ENCODE peak calls at places on chromosome 1, in eight cellular contexts. One of them, this sample, is unnamed.

GRCh38 chr1:153663211-153663610 is 4.7 kb downstream of the SNAPIN start:
- DNase-seq in left lung: no peak
- DNase-seq in LNCaP clone FGC: no peak
- DNase-seq in HFF-Myc: no peak
- DNase-seq in upper lobe of right lung: peak; percentile 39
- DNase-seq in heart right ventricle: no peak
- DNase-seq in cardiac muscle cell: no peak
- DNase-seq in pancreas: no peak
- DNase-seq in this sample: no peak

GRCh38 chr1:230794431-230794830 is 47.2 kb downstream of the CAPN9 start:
- DNase-seq in heart right ventricle: no peak
- DNase-seq in pancreas: no peak
- DNase-seq in upper lobe of right lung: no peak
- DNase-seq in left lung: no peak
- DNase-seq in HFF-Myc: no peak
- DNase-seq in cardiac muscle cell: no peak
- DNase-seq in LNCaP clone FGC: no peak
- DNase-seq in this sample: no peak

GRCh38 chr1:28553229-28553930 is 495 bp downstream of the TRNAU1AP start:
- DNase-seq in pancreas: peak; percentile 51
- DNase-seq in LNCaP clone FGC: no peak
- DNase-seq in HFF-Myc: no peak
- DNase-seq in left lung: peak; percentile 48
- DNase-seq in upper lobe of right lung: peak; percentile 75
- DNase-seq in heart right ventricle: no peak
- DNase-seq in cardiac muscle cell: peak; percentile 45
- DNase-seq in this sample: peak; percentile 56

GRCh38 chr1:228865613-228866320 is 130.5 kb downstream of the RHOU start:
- DNase-seq in left lung: no peak
- DNase-seq in HFF-Myc: no peak
- DNase-seq in LNCaP clone FGC: no peak
- DNase-seq in pancreas: no peak
- DNase-seq in heart right ventricle: no peak
- DNase-seq in cardiac muscle cell: no peak
- DNase-seq in upper lobe of right lung: no peak
- DNase-seq in this sample: no peak

GRCh38 chr1:16019580-16020277 is 1.9 kb upstream of the HSPB7 start:
- DNase-seq in HFF-Myc: no peak
- DNase-seq in LNCaP clone FGC: no peak
- DNase-seq in pancreas: no peak
- DNase-seq in upper lobe of right lung: no peak
- DNase-seq in cardiac muscle cell: peak; percentile 52
- DNase-seq in left lung: no peak
- DNase-seq in heart right ventricle: peak; percentile 78
- DNase-seq in this sample: no peak

GRCh38 chr1:4019606-4020331 is 119.7 kb upstream of the C1orf174 start:
- DNase-seq in LNCaP clone FGC: no peak
- DNase-seq in HFF-Myc: no peak
- DNase-seq in left lung: no peak
- DNase-seq in pancreas: no peak
- DNase-seq in heart right ventricle: no peak
- DNase-seq in cardiac muscle cell: no peak
- DNase-seq in upper lobe of right lung: no peak
- DNase-seq in this sample: no peak

GRCh38 chr1:157173900-157174410 is 35.8 kb upstream of the ETV3 start:
- DNase-seq in heart right ventricle: no peak
- DNase-seq in LNCaP clone FGC: no peak
- DNase-seq in cardiac muscle cell: no peak
- DNase-seq in pancreas: no peak
- DNase-seq in left lung: no peak
- DNase-seq in upper lobe of right lung: no peak
- DNase-seq in HFF-Myc: no peak
- DNase-seq in this sample: peak; percentile 29

GRCh38 chr1:227225715-227226346 is 92.5 kb downstream of the CDC42BPA start:
- DNase-seq in HFF-Myc: peak; percentile 12
- DNase-seq in cardiac muscle cell: no peak
- DNase-seq in upper lobe of right lung: no peak
- DNase-seq in LNCaP clone FGC: no peak
- DNase-seq in left lung: no peak
- DNase-seq in pancreas: no peak
- DNase-seq in heart right ventricle: no peak
- DNase-seq in this sample: no peak

GRCh38 chr1:55015123-55015522 is 16.4 kb downstream of the BSND start:
- DNase-seq in heart right ventricle: no peak
- DNase-seq in pancreas: no peak
- DNase-seq in LNCaP clone FGC: peak; percentile 15
- DNase-seq in HFF-Myc: no peak
- DNase-seq in left lung: no peak
- DNase-seq in cardiac muscle cell: no peak
- DNase-seq in upper lobe of right lung: no peak
- DNase-seq in this sample: no peak

GRCh38 chr1:215459136-215459535 is 108.0 kb upstream of the KCTD3 start:
- DNase-seq in upper lobe of right lung: no peak
- DNase-seq in left lung: no peak
- DNase-seq in HFF-Myc: no peak
- DNase-seq in pancreas: no peak
- DNase-seq in LNCaP clone FGC: no peak
- DNase-seq in heart right ventricle: no peak
- DNase-seq in cardiac muscle cell: no peak
- DNase-seq in this sample: no peak

GRCh38 chr1:56063461-56063860 is 515.9 kb downstream of the PLPP3 start:
- DNase-seq in left lung: no peak
- DNase-seq in heart right ventricle: no peak
- DNase-seq in HFF-Myc: no peak
- DNase-seq in LNCaP clone FGC: no peak
- DNase-seq in upper lobe of right lung: no peak
- DNase-seq in cardiac muscle cell: no peak
- DNase-seq in pancreas: no peak
- DNase-seq in this sample: no peak

GRCh38 chr1:172914517-172915144 is 136.1 kb downstream of the TNFSF18 start:
- DNase-seq in left lung: no peak
- DNase-seq in HFF-Myc: peak; percentile 95
- DNase-seq in upper lobe of right lung: no peak
- DNase-seq in cardiac muscle cell: no peak
- DNase-seq in LNCaP clone FGC: no peak
- DNase-seq in pancreas: no peak
- DNase-seq in heart right ventricle: no peak
- DNase-seq in this sample: no peak

GRCh38 chr1:76547916-76548315 is 319.4 kb upstream of the ST6GALNAC5 start:
- DNase-seq in pancreas: no peak
- DNase-seq in cardiac muscle cell: no peak
- DNase-seq in heart right ventricle: no peak
- DNase-seq in upper lobe of right lung: no peak
- DNase-seq in LNCaP clone FGC: no peak
- DNase-seq in left lung: no peak
- DNase-seq in HFF-Myc: no peak
- DNase-seq in this sample: no peak

GRCh38 chr1:1121611-1122077 is 5.8 kb upstream of the C1orf159 start:
- DNase-seq in upper lobe of right lung: no peak
- DNase-seq in left lung: no peak
- DNase-seq in heart right ventricle: no peak
- DNase-seq in cardiac muscle cell: no peak
- DNase-seq in pancreas: peak; percentile 40
- DNase-seq in LNCaP clone FGC: no peak
- DNase-seq in HFF-Myc: no peak
- DNase-seq in this sample: no peak

GRCh38 chr1:65253800-65254319 is 55.5 kb upstream of the DNAJC6 start:
- DNase-seq in pancreas: no peak
- DNase-seq in left lung: no peak
- DNase-seq in HFF-Myc: no peak
- DNase-seq in upper lobe of right lung: no peak
- DNase-seq in heart right ventricle: no peak
- DNase-seq in LNCaP clone FGC: no peak
- DNase-seq in cardiac muscle cell: no peak
- DNase-seq in this sample: no peak

GRCh38 chr1:228319352-228320088 is 87.1 kb downstream of the TRIM11 start:
- DNase-seq in HFF-Myc: no peak
- DNase-seq in LNCaP clone FGC: no peak
- DNase-seq in left lung: no peak
- DNase-seq in heart right ventricle: no peak
- DNase-seq in upper lobe of right lung: no peak
- DNase-seq in pancreas: no peak
- DNase-seq in cardiac muscle cell: no peak
- DNase-seq in this sample: no peak

GRCh38 chr1:37391181-37391949 is 83.0 kb upstream of the ZC3H12A start:
- DNase-seq in LNCaP clone FGC: no peak
- DNase-seq in upper lobe of right lung: no peak
- DNase-seq in HFF-Myc: no peak
- DNase-seq in heart right ventricle: no peak
- DNase-seq in left lung: no peak
- DNase-seq in pancreas: no peak
- DNase-seq in cardiac muscle cell: no peak
- DNase-seq in this sample: no peak

GRCh38 chr1:998051-998821 is 1.7 kb downstream of the HES4 start:
- DNase-seq in LNCaP clone FGC: no peak
- DNase-seq in heart right ventricle: peak; percentile 16
- DNase-seq in cardiac muscle cell: peak; percentile 58
- DNase-seq in left lung: no peak
- DNase-seq in upper lobe of right lung: peak; percentile 67
- DNase-seq in pancreas: peak; percentile 58
- DNase-seq in HFF-Myc: no peak
- DNase-seq in this sample: no peak

GRCh38 chr1:161218301-161219077 is 3.4 kb downstream of the FCER1G start:
- DNase-seq in HFF-Myc: no peak
- DNase-seq in left lung: no peak
- DNase-seq in pancreas: no peak
- DNase-seq in LNCaP clone FGC: no peak
- DNase-seq in cardiac muscle cell: no peak
- DNase-seq in upper lobe of right lung: no peak
- DNase-seq in heart right ventricle: no peak
- DNase-seq in this sample: no peak

GRCh38 chr1:161219078-161219892 is 4.1 kb downstream of the APOA2 start:
- DNase-seq in pancreas: no peak
- DNase-seq in LNCaP clone FGC: no peak
- DNase-seq in upper lobe of right lung: no peak
- DNase-seq in HFF-Myc: no peak
- DNase-seq in left lung: no peak
- DNase-seq in heart right ventricle: no peak
- DNase-seq in cardiac muscle cell: no peak
- DNase-seq in this sample: no peak

GRCh38 chr1:161220002-161220401 is 3.4 kb downstream of the APOA2 start:
- DNase-seq in LNCaP clone FGC: no peak
- DNase-seq in cardiac muscle cell: no peak
- DNase-seq in upper lobe of right lung: no peak
- DNase-seq in left lung: no peak
- DNase-seq in HFF-Myc: no peak
- DNase-seq in heart right ventricle: no peak
- DNase-seq in pancreas: no peak
- DNase-seq in this sample: no peak

GRCh38 chr1:161216945-161217712 is 2.0 kb downstream of the FCER1G start:
- DNase-seq in LNCaP clone FGC: no peak
- DNase-seq in HFF-Myc: no peak
- DNase-seq in pancreas: no peak
- DNase-seq in left lung: no peak
- DNase-seq in heart right ventricle: no peak
- DNase-seq in cardiac muscle cell: no peak
- DNase-seq in upper lobe of right lung: no peak
- DNase-seq in this sample: peak; percentile 89

GRCh38 chr1:161217831-161218230 is 2.7 kb downstream of the FCER1G start:
- DNase-seq in heart right ventricle: no peak
- DNase-seq in pancreas: no peak
- DNase-seq in left lung: no peak
- DNase-seq in HFF-Myc: no peak
- DNase-seq in LNCaP clone FGC: no peak
- DNase-seq in upper lobe of right lung: no peak
- DNase-seq in cardiac muscle cell: no peak
- DNase-seq in this sample: no peak
- H3K4me3 ChIP-seq in heart right ventricle: no peak overlapping the region
- H3K4me3 ChIP-seq in pancreas: no peak overlapping the region
- H3K4me3 ChIP-seq in left lung: peak overlapping the region; percentile 63
- H3K4me3 ChIP-seq in HFF-Myc: no peak overlapping the region
- H3K4me3 ChIP-seq in LNCaP clone FGC: no peak overlapping the region
- H3K4me3 ChIP-seq in upper lobe of right lung: peak overlapping the region; percentile 28
- H3K4me3 ChIP-seq in cardiac muscle cell: no peak overlapping the region
- H3K4me3 ChIP-seq in this sample: no peak overlapping the region

DNA sequence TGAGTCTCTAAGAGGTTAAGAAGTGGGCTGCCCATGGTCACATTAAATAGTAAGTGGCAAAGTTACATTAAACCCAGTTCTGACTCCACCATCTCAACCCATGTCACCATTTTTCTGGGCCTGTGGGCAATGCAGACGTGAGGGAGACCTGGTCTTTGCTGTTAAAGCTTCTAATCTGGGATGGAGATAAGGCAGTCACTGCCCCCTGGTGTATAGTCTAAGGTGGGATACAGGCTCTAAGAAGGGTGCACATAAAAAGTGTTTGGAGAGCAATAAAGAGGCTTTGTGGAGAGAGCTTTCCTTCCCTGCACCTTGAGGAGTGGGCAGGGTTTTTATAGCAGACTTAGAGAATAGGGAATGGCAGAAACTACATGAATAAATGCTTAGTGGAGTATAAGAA is 141.3 kb downstream of the ROR1 start:
- DNase-seq in heart right ventricle: no peak
- DNase-seq in left lung: no peak
- DNase-seq in upper lobe of right lung: no peak
- DNase-seq in cardiac muscle cell: no peak
- DNase-seq in pancreas: no peak
- DNase-seq in HFF-Myc: no peak
- DNase-seq in LNCaP clone FGC: no peak
- DNase-seq in this sample: peak; percentile 19
- TF ChIP-seq CTCF in heart right ventricle: no peak
- TF ChIP-seq CTCF in left lung: no peak
- TF ChIP-seq CTCF in upper lobe of right lung: no peak
- TF ChIP-seq CTCF in cardiac muscle cell: peak; percentile 17
- TF ChIP-seq CTCF in pancreas: no peak
- TF ChIP-seq CTCF in HFF-Myc: peak; percentile 36
- TF ChIP-seq CTCF in LNCaP clone FGC: no peak
- TF ChIP-seq CTCF in this sample: peak; percentile 14

GRCh38 chr1:203480525-203481084 is 5.0 kb downstream of the PRELP start:
- DNase-seq in cardiac muscle cell: peak; percentile 23
- DNase-seq in LNCaP clone FGC: no peak
- DNase-seq in left lung: peak; percentile 57
- DNase-seq in heart right ventricle: peak; percentile 29
- DNase-seq in HFF-Myc: peak; percentile 43
- DNase-seq in upper lobe of right lung: peak; percentile 84
- DNase-seq in pancreas: no peak
- DNase-seq in this sample: peak; percentile 36
- H3K4me3 ChIP-seq in cardiac muscle cell: no peak overlapping the region
- H3K4me3 ChIP-seq in LNCaP clone FGC: no peak overlapping the region
- H3K4me3 ChIP-seq in left lung: no peak overlapping the region
- H3K4me3 ChIP-seq in heart right ventricle: peak overlapping the region; percentile 11
- H3K4me3 ChIP-seq in HFF-Myc: no peak overlapping the region
- H3K4me3 ChIP-seq in upper lobe of right lung: peak overlapping the region; percentile 46
- H3K4me3 ChIP-seq in pancreas: no peak overlapping the region
- H3K4me3 ChIP-seq in this sample: no peak overlapping the region

GRCh38 chr1:183416850-183417690 is 1.1 kb downstream of the NMNAT2 start:
- DNase-seq in cardiac muscle cell: peak; percentile 91
- DNase-seq in heart right ventricle: peak; percentile 59
- DNase-seq in left lung: peak; percentile 54
- DNase-seq in HFF-Myc: no peak
- DNase-seq in pancreas: peak; percentile 53
- DNase-seq in upper lobe of right lung: peak; percentile 82
- DNase-seq in LNCaP clone FGC: no peak
- DNase-seq in this sample: no peak
- TF ChIP-seq CTCF in cardiac muscle cell: no peak
- TF ChIP-seq CTCF in heart right ventricle: no peak
- TF ChIP-seq CTCF in left lung: no peak
- TF ChIP-seq CTCF in HFF-Myc: no peak
- TF ChIP-seq CTCF in pancreas: no peak
- TF ChIP-seq CTCF in upper lobe of right lung: no peak
- TF ChIP-seq CTCF in LNCaP clone FGC: no peak
- TF ChIP-seq CTCF in this sample: no peak

GRCh38 chr1:155167166-155168104 is 5.7 kb downstream of the KRTCAP2 start:
- DNase-seq in heart right ventricle: peak; percentile 93
- DNase-seq in left lung: peak; percentile 90
- DNase-seq in cardiac muscle cell: peak; percentile 95
- DNase-seq in upper lobe of right lung: peak; percentile 93
- DNase-seq in pancreas: peak; percentile 89
- DNase-seq in HFF-Myc: peak; percentile 77
- DNase-seq in LNCaP clone FGC: peak; percentile 52
- DNase-seq in this sample: peak; percentile 88
- H3K4me3 ChIP-seq in heart right ventricle: no peak overlapping the region
- H3K4me3 ChIP-seq in left lung: no peak overlapping the region
- H3K4me3 ChIP-seq in cardiac muscle cell: peak overlapping the region; percentile 7
- H3K4me3 ChIP-seq in upper lobe of right lung: peak overlapping the region; percentile 11
- H3K4me3 ChIP-seq in pancreas: no peak overlapping the region
- H3K4me3 ChIP-seq in HFF-Myc: no peak overlapping the region
- H3K4me3 ChIP-seq in LNCaP clone FGC: no peak overlapping the region
- H3K4me3 ChIP-seq in this sample: no peak overlapping the region